ENCODE peak calls at places on chromosomes 11 and 22, in nine cellular contexts. One of them, this sample, is unnamed.

GRCh38 chr22:45423524-45423923 is 10.0 kb downstream of the RIBC2 start:
- DNase-seq in pancreas: no peak
- DNase-seq in heart right ventricle: no peak
- DNase-seq in brain microvascular endothelial cell: no peak
- DNase-seq in upper lobe of right lung: peak; percentile 19
- DNase-seq in epithelial cell of esophagus: no peak
- DNase-seq in bronchial epithelial cell: no peak
- DNase-seq in HFFc6: no peak
- DNase-seq in astrocyte of the cerebellum: no peak
- DNase-seq in this sample: no peak

GRCh38 chr11:94768602-94769511 is 701 bp downstream of the AMOTL1 start:
- DNase-seq in pancreas: peak; percentile 49
- DNase-seq in astrocyte of the cerebellum: no peak
- DNase-seq in HFFc6: no peak
- DNase-seq in upper lobe of right lung: peak; percentile 83
- DNase-seq in heart right ventricle: peak; percentile 58
- DNase-seq in epithelial cell of esophagus: no peak
- DNase-seq in brain microvascular endothelial cell: no peak
- DNase-seq in bronchial epithelial cell: no peak
- DNase-seq in this sample: peak; percentile 28

GRCh38 chr22:35425546-35425945 is 25.6 kb downstream of the MCM5 start:
- DNase-seq in upper lobe of right lung: no peak
- DNase-seq in heart right ventricle: no peak
- DNase-seq in bronchial epithelial cell: no peak
- DNase-seq in epithelial cell of esophagus: no peak
- DNase-seq in HFFc6: no peak
- DNase-seq in astrocyte of the cerebellum: no peak
- DNase-seq in brain microvascular endothelial cell: no peak
- DNase-seq in pancreas: no peak
- DNase-seq in this sample: no peak

GRCh38 chr11:69726019-69726418 is 22.2 kb upstream of the FGF19 start:
- DNase-seq in astrocyte of the cerebellum: no peak
- DNase-seq in bronchial epithelial cell: no peak
- DNase-seq in pancreas: no peak
- DNase-seq in HFFc6: no peak
- DNase-seq in heart right ventricle: no peak
- DNase-seq in epithelial cell of esophagus: no peak
- DNase-seq in upper lobe of right lung: no peak
- DNase-seq in brain microvascular endothelial cell: no peak
- DNase-seq in this sample: no peak

GRCh38 chr11:82765466-82766034 is 31.9 kb upstream of the FAM181B start:
- DNase-seq in upper lobe of right lung: no peak
- DNase-seq in pancreas: no peak
- DNase-seq in heart right ventricle: no peak
- DNase-seq in bronchial epithelial cell: no peak
- DNase-seq in astrocyte of the cerebellum: no peak
- DNase-seq in brain microvascular endothelial cell: no peak
- DNase-seq in HFFc6: no peak
- DNase-seq in epithelial cell of esophagus: no peak
- DNase-seq in this sample: no peak

GRCh38 chr11:72224587-72225410 is at the start of gene INPPL1:
- DNase-seq in heart right ventricle: peak; percentile 72
- DNase-seq in epithelial cell of esophagus: peak; percentile 50
- DNase-seq in bronchial epithelial cell: no peak
- DNase-seq in pancreas: peak; percentile 57
- DNase-seq in brain microvascular endothelial cell: no peak
- DNase-seq in upper lobe of right lung: peak; percentile 86
- DNase-seq in astrocyte of the cerebellum: no peak
- DNase-seq in HFFc6: no peak
- DNase-seq in this sample: peak; percentile 48

GRCh38 chr11:66743271-66743968 is 14.4 kb upstream of the SPTBN2 start:
- DNase-seq in heart right ventricle: no peak
- DNase-seq in astrocyte of the cerebellum: no peak
- DNase-seq in pancreas: peak; percentile 21
- DNase-seq in upper lobe of right lung: peak; percentile 78
- DNase-seq in brain microvascular endothelial cell: no peak
- DNase-seq in epithelial cell of esophagus: peak; percentile 99
- DNase-seq in bronchial epithelial cell: peak; percentile 98
- DNase-seq in HFFc6: no peak
- DNase-seq in this sample: peak; percentile 41

GRCh38 chr11:66950113-66950535 is 8.1 kb downstream of the PC start:
- DNase-seq in bronchial epithelial cell: peak; percentile 81
- DNase-seq in astrocyte of the cerebellum: no peak
- DNase-seq in upper lobe of right lung: no peak
- DNase-seq in brain microvascular endothelial cell: peak; percentile 91
- DNase-seq in epithelial cell of esophagus: peak; percentile 81
- DNase-seq in pancreas: no peak
- DNase-seq in HFFc6: peak; percentile 92
- DNase-seq in heart right ventricle: no peak
- DNase-seq in this sample: peak; percentile 63

GRCh38 chr11:68727783-68728182 is 23.5 kb downstream of the TESMIN start:
- DNase-seq in brain microvascular endothelial cell: no peak
- DNase-seq in pancreas: no peak
- DNase-seq in epithelial cell of esophagus: peak; percentile 9
- DNase-seq in HFFc6: no peak
- DNase-seq in upper lobe of right lung: no peak
- DNase-seq in bronchial epithelial cell: no peak
- DNase-seq in heart right ventricle: no peak
- DNase-seq in astrocyte of the cerebellum: no peak
- DNase-seq in this sample: no peak

GRCh38 chr11:17719940-17720795 is 797 bp downstream of the MYOD1 start:
- DNase-seq in HFFc6: no peak
- DNase-seq in heart right ventricle: no peak
- DNase-seq in bronchial epithelial cell: no peak
- DNase-seq in upper lobe of right lung: no peak
- DNase-seq in astrocyte of the cerebellum: no peak
- DNase-seq in pancreas: no peak
- DNase-seq in brain microvascular endothelial cell: no peak
- DNase-seq in epithelial cell of esophagus: no peak
- DNase-seq in this sample: no peak

GRCh38 chr11:2803186-2804057 is 82.2 kb downstream of the CDKN1C start:
- DNase-seq in pancreas: peak; percentile 2
- DNase-seq in epithelial cell of esophagus: peak; percentile 40
- DNase-seq in bronchial epithelial cell: peak; percentile 63
- DNase-seq in astrocyte of the cerebellum: no peak
- DNase-seq in heart right ventricle: no peak
- DNase-seq in HFFc6: no peak
- DNase-seq in upper lobe of right lung: peak; percentile 54
- DNase-seq in brain microvascular endothelial cell: no peak
- DNase-seq in this sample: no peak

DNA sequence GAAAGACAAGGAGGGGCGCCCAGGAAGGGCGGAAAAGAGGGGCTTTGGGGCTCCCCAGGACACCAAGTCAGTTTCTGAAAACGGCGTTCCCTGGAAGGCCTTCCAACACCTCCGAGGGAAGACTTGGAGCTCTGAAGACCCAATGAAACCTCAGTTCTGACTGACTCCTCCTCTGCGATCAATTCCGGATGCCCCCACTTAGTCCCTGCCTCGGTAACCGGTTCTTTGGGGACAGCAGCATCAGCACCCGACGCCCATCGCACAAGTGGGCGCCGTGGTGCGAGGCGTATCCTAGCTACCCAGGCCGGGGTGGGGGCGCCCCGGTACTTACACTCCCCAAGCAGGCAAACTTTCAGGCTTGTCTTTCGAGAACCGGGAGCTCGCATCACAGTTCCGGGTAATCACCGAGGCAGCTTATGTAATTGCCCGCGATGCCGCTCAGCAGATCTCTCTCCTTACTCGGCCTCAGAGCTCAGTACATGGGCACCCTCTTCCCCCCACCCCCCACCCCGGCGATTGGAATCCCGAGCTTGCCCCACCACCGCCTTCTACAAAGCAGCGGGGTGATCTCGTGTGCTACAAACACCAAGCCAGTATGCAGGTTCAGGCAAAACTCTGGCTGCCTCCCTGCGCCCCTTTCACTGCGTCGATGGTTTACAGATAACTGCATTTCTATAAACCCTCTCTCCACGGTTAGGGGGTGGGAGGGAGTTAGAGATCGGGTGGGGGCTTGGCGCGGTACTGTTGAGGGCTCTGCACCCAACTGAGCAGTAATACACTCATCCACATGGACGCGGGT is 2.0 kb downstream of the TENM4 start:
- DNase-seq in upper lobe of right lung: peak; percentile 64
- DNase-seq in HFFc6: no peak
- DNase-seq in epithelial cell of esophagus: peak; percentile 68
- DNase-seq in heart right ventricle: peak; percentile 9
- DNase-seq in astrocyte of the cerebellum: no peak
- DNase-seq in brain microvascular endothelial cell: no peak
- DNase-seq in pancreas: no peak
- DNase-seq in bronchial epithelial cell: no peak
- DNase-seq in this sample: no peak
- TF ChIP-seq CTCF in upper lobe of right lung: no peak
- TF ChIP-seq CTCF in HFFc6: no peak
- TF ChIP-seq CTCF in epithelial cell of esophagus: no peak
- TF ChIP-seq CTCF in heart right ventricle: no peak
- TF ChIP-seq CTCF in astrocyte of the cerebellum: no peak
- TF ChIP-seq CTCF in brain microvascular endothelial cell: no peak
- TF ChIP-seq CTCF in pancreas: no peak
- TF ChIP-seq CTCF in bronchial epithelial cell: no peak
- TF ChIP-seq CTCF in this sample: no peak

DNA sequence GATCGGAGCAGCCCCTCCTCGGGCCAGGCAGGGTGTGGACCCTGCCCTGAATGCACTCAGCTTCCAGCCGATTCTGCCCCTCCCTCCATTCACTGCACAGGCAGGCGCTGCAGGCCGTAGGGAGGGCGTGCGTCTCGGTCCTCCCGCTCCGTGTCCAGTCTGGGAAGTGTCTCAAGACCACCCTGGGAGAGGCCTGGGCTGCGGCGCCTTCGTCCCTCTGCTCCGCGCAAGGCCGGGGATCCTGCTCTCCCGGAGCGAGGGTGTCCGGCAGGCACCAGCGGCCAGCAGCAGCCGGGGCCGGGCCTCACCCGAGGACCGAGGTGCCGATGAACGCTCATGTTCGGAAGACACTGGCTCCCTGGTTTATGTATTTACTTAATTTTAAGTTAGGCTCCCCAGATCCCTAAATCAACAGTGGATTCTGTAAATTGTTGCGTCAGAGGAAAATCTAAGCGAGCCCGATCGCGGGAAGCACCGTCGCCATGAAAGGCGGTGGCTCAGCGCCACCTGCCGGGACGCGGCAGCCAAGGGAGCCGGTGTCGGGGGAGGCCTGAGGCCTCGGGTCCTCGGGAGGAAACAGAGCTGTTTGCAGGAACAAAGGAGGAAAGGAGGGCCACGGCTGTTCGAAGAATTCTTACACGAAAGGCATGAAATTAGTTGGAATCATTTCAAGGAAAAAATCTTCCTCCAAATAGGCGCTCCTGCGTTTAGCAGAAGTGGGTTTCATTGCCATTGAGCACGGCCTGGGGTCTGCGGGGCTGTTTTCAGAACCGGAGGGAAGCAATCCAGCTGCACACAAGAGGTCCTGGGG is 195.3 kb downstream of the BRD1 start:
- DNase-seq in pancreas: peak; percentile 40
- DNase-seq in brain microvascular endothelial cell: peak; percentile 33
- DNase-seq in astrocyte of the cerebellum: peak; percentile 12
- DNase-seq in epithelial cell of esophagus: peak; percentile 18
- DNase-seq in heart right ventricle: peak; percentile 62
- DNase-seq in upper lobe of right lung: no peak
- DNase-seq in bronchial epithelial cell: peak; percentile 4
- DNase-seq in HFFc6: no peak
- DNase-seq in this sample: peak; percentile 80
- TF ChIP-seq CTCF in pancreas: peak; percentile 64
- TF ChIP-seq CTCF in brain microvascular endothelial cell: peak; percentile 88
- TF ChIP-seq CTCF in astrocyte of the cerebellum: peak; percentile 90
- TF ChIP-seq CTCF in epithelial cell of esophagus: peak; percentile 45
- TF ChIP-seq CTCF in heart right ventricle: peak; percentile 81
- TF ChIP-seq CTCF in upper lobe of right lung: peak; percentile 78
- TF ChIP-seq CTCF in bronchial epithelial cell: peak; percentile 59
- TF ChIP-seq CTCF in HFFc6: peak; percentile 62
- TF ChIP-seq CTCF in this sample: peak; percentile 92

GRCh38 chr22:40193429-40194421 is 16.0 kb downstream of the TNRC6B start:
- DNase-seq in pancreas: no peak
- DNase-seq in bronchial epithelial cell: peak; percentile 36
- DNase-seq in heart right ventricle: no peak
- DNase-seq in epithelial cell of esophagus: peak; percentile 57
- DNase-seq in HFFc6: no peak
- DNase-seq in upper lobe of right lung: no peak
- DNase-seq in brain microvascular endothelial cell: no peak
- DNase-seq in astrocyte of the cerebellum: no peak
- DNase-seq in this sample: no peak
- TF ChIP-seq CTCF in pancreas: no peak
- TF ChIP-seq CTCF in bronchial epithelial cell: peak; percentile 53
- TF ChIP-seq CTCF in heart right ventricle: peak; percentile 6
- TF ChIP-seq CTCF in epithelial cell of esophagus: peak; percentile 39
- TF ChIP-seq CTCF in HFFc6: peak; percentile 71
- TF ChIP-seq CTCF in upper lobe of right lung: peak; percentile 28
- TF ChIP-seq CTCF in brain microvascular endothelial cell: peak; percentile 60
- TF ChIP-seq CTCF in astrocyte of the cerebellum: peak; percentile 54
- TF ChIP-seq CTCF in this sample: no peak

GRCh38 chr22:19107730-19108074 is 14.5 kb downstream of the DGCR2 start:
- DNase-seq in brain microvascular endothelial cell: no peak
- DNase-seq in bronchial epithelial cell: no peak
- DNase-seq in pancreas: no peak
- DNase-seq in epithelial cell of esophagus: no peak
- DNase-seq in astrocyte of the cerebellum: no peak
- DNase-seq in upper lobe of right lung: no peak
- DNase-seq in HFFc6: no peak
- DNase-seq in heart right ventricle: no peak
- DNase-seq in this sample: no peak

GRCh38 chr22:19103881-19104821 is 18.1 kb downstream of the DGCR2 start:
- DNase-seq in heart right ventricle: no peak
- DNase-seq in astrocyte of the cerebellum: peak; percentile 42
- DNase-seq in pancreas: peak; percentile 86
- DNase-seq in epithelial cell of esophagus: peak; percentile 40
- DNase-seq in bronchial epithelial cell: peak; percentile 29
- DNase-seq in brain microvascular endothelial cell: no peak
- DNase-seq in upper lobe of right lung: no peak
- DNase-seq in HFFc6: no peak
- DNase-seq in this sample: no peak

GRCh38 chr22:19106886-19107729 is 15.1 kb downstream of the DGCR2 start:
- DNase-seq in bronchial epithelial cell: no peak
- DNase-seq in astrocyte of the cerebellum: no peak
- DNase-seq in HFFc6: no peak
- DNase-seq in heart right ventricle: no peak
- DNase-seq in upper lobe of right lung: peak; percentile 22
- DNase-seq in brain microvascular endothelial cell: no peak
- DNase-seq in pancreas: no peak
- DNase-seq in epithelial cell of esophagus: no peak
- DNase-seq in this sample: no peak

GRCh38 chr22:19105456-19105855 is 16.8 kb downstream of the DGCR2 start:
- DNase-seq in HFFc6: no peak
- DNase-seq in epithelial cell of esophagus: no peak
- DNase-seq in brain microvascular endothelial cell: no peak
- DNase-seq in upper lobe of right lung: peak; percentile 48
- DNase-seq in astrocyte of the cerebellum: no peak
- DNase-seq in pancreas: no peak
- DNase-seq in heart right ventricle: no peak
- DNase-seq in bronchial epithelial cell: no peak
- DNase-seq in this sample: no peak

GRCh38 chr22:19105867-19106802 is 16.1 kb downstream of the DGCR2 start:
- DNase-seq in pancreas: no peak
- DNase-seq in epithelial cell of esophagus: no peak
- DNase-seq in brain microvascular endothelial cell: no peak
- DNase-seq in astrocyte of the cerebellum: no peak
- DNase-seq in bronchial epithelial cell: no peak
- DNase-seq in upper lobe of right lung: peak; percentile 63
- DNase-seq in heart right ventricle: no peak
- DNase-seq in HFFc6: no peak
- DNase-seq in this sample: no peak
- TF ChIP-seq CTCF in pancreas: no peak
- TF ChIP-seq CTCF in epithelial cell of esophagus: peak; percentile 18
- TF ChIP-seq CTCF in brain microvascular endothelial cell: peak; percentile 51
- TF ChIP-seq CTCF in astrocyte of the cerebellum: no peak
- TF ChIP-seq CTCF in bronchial epithelial cell: peak; percentile 26
- TF ChIP-seq CTCF in upper lobe of right lung: peak; percentile 17
- TF ChIP-seq CTCF in heart right ventricle: no peak
- TF ChIP-seq CTCF in HFFc6: peak; percentile 47
- TF ChIP-seq CTCF in this sample: peak; percentile 24

This sample was measured in Calu3.